ENCODE peak calls at places on chromosomes 6 and 20, in nine cellular contexts. One of them, this sample, is unnamed.

GRCh38 chr6:26195376-26195923 is 108.2 kb downstream of the HFE start:
- DNase-seq in tibial artery: peak; percentile 93
- DNase-seq in GM23338: peak; percentile 60
- DNase-seq in GM23248: peak; percentile 96
- DNase-seq in right cardiac atrium: peak; percentile 97
- DNase-seq in K562: peak; percentile 63
- DNase-seq in SK-N-SH: peak; percentile 64
- DNase-seq in neural progenitor cell: peak; percentile 87
- DNase-seq in breast epithelium: peak; percentile 89
- DNase-seq in this sample: peak; percentile 89

GRCh38 chr6:130035211-130035610 is 16.8 kb downstream of the L3MBTL3 start:
- DNase-seq in tibial artery: no peak
- DNase-seq in GM23338: no peak
- DNase-seq in GM23248: no peak
- DNase-seq in right cardiac atrium: no peak
- DNase-seq in K562: no peak
- DNase-seq in SK-N-SH: no peak
- DNase-seq in neural progenitor cell: no peak
- DNase-seq in breast epithelium: no peak
- DNase-seq in this sample: no peak

GRCh38 chr6:37222125-37222967 is 35.2 kb upstream of the TBC1D22B start:
- DNase-seq in tibial artery: peak; percentile 59
- DNase-seq in GM23338: peak; percentile 99
- DNase-seq in GM23248: peak; percentile 86
- DNase-seq in right cardiac atrium: peak; percentile 94
- DNase-seq in K562: peak; percentile 92
- DNase-seq in SK-N-SH: peak; percentile 90
- DNase-seq in neural progenitor cell: peak; percentile 97
- DNase-seq in breast epithelium: peak; percentile 48
- DNase-seq in this sample: peak; percentile 91

GRCh38 chr20:59002388-59002787 is 4.7 kb downstream of the CTSZ start:
- DNase-seq in tibial artery: no peak
- DNase-seq in GM23338: no peak
- DNase-seq in GM23248: no peak
- DNase-seq in right cardiac atrium: no peak
- DNase-seq in K562: no peak
- DNase-seq in SK-N-SH: no peak
- DNase-seq in neural progenitor cell: no peak
- DNase-seq in breast epithelium: no peak
- DNase-seq in this sample: no peak

GRCh38 chr6:26388014-26388413 is 5.1 kb downstream of the BTN2A2 start:
- DNase-seq in tibial artery: no peak
- DNase-seq in GM23338: peak; percentile 22
- DNase-seq in GM23248: peak; percentile 31
- DNase-seq in right cardiac atrium: no peak
- DNase-seq in K562: no peak
- DNase-seq in SK-N-SH: no peak
- DNase-seq in neural progenitor cell: peak; percentile 4
- DNase-seq in breast epithelium: no peak
- DNase-seq in this sample: no peak

GRCh38 chr6:40523505-40524172 is 63.5 kb downstream of the LRFN2 start:
- DNase-seq in tibial artery: no peak
- DNase-seq in GM23338: peak; percentile 46
- DNase-seq in GM23248: no peak
- DNase-seq in right cardiac atrium: no peak
- DNase-seq in K562: no peak
- DNase-seq in SK-N-SH: no peak
- DNase-seq in neural progenitor cell: no peak
- DNase-seq in breast epithelium: no peak
- DNase-seq in this sample: no peak

GRCh38 chr6:42279144-42279781 is 61.6 kb upstream of the MRPS10 start:
- DNase-seq in tibial artery: no peak
- DNase-seq in GM23338: no peak
- DNase-seq in GM23248: peak; percentile 72
- DNase-seq in right cardiac atrium: peak; percentile 70
- DNase-seq in K562: no peak
- DNase-seq in SK-N-SH: no peak
- DNase-seq in neural progenitor cell: no peak
- DNase-seq in breast epithelium: no peak
- DNase-seq in this sample: no peak

GRCh38 chr6:25851961-25852360 is 20.1 kb upstream of the SLC17A1 start:
- DNase-seq in tibial artery: no peak
- DNase-seq in GM23338: no peak
- DNase-seq in GM23248: no peak
- DNase-seq in right cardiac atrium: no peak
- DNase-seq in K562: no peak
- DNase-seq in SK-N-SH: no peak
- DNase-seq in neural progenitor cell: no peak
- DNase-seq in breast epithelium: no peak
- DNase-seq in this sample: no peak

GRCh38 chr20:9112541-9113515 is 43.9 kb downstream of the PLCB4 start:
- DNase-seq in tibial artery: no peak
- DNase-seq in GM23338: no peak
- DNase-seq in GM23248: peak; percentile 39
- DNase-seq in right cardiac atrium: peak; percentile 64
- DNase-seq in K562: no peak
- DNase-seq in SK-N-SH: no peak
- DNase-seq in neural progenitor cell: no peak
- DNase-seq in breast epithelium: no peak
- DNase-seq in this sample: no peak

DNA sequence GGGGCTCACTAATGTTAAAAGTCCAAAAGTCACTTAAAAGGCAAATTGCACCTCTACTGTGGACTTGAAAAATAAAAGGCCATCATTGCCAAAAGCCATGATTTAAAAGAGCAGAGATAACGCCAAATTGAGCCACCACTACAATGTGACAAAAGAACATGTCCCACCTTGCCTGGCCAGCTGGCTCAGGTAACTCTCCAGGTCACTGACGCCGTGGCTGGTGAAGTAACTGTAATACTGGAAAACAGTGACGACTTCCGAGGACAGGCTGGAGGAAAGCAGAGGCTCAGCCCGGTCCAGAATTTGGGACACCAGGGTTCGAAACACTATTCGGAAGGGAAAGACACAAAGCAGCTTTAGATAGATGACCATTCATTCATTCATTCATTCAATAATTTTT is 29.3 kb upstream of the ARMH2 start:
- DNase-seq in tibial artery: no peak
- DNase-seq in GM23338: no peak
- DNase-seq in GM23248: no peak
- DNase-seq in right cardiac atrium: no peak
- DNase-seq in K562: no peak
- DNase-seq in SK-N-SH: no peak
- DNase-seq in neural progenitor cell: no peak
- DNase-seq in breast epithelium: peak; percentile 55
- DNase-seq in this sample: no peak
- H3K27ac ChIP-seq in tibial artery: no peak overlapping the region
- H3K27ac ChIP-seq in GM23338: peak overlapping the region; percentile 63
- H3K27ac ChIP-seq in GM23248: no peak overlapping the region
- H3K27ac ChIP-seq in right cardiac atrium: no peak overlapping the region
- H3K27ac ChIP-seq in K562: no peak overlapping the region
- H3K27ac ChIP-seq in SK-N-SH: no peak overlapping the region
- H3K27ac ChIP-seq in neural progenitor cell: no peak overlapping the region
- H3K27ac ChIP-seq in breast epithelium: no peak overlapping the region
- H3K27ac ChIP-seq in this sample: no peak overlapping the region

GRCh38 chr20:53656653-53657288 is 63.1 kb upstream of the ZNF217 start:
- DNase-seq in tibial artery: no peak
- DNase-seq in GM23338: no peak
- DNase-seq in GM23248: peak; percentile 84
- DNase-seq in right cardiac atrium: no peak
- DNase-seq in K562: no peak
- DNase-seq in SK-N-SH: no peak
- DNase-seq in neural progenitor cell: no peak
- DNase-seq in breast epithelium: no peak
- DNase-seq in this sample: no peak

GRCh38 chr20:53652859-53653520 is 59.4 kb upstream of the ZNF217 start:
- DNase-seq in tibial artery: no peak
- DNase-seq in GM23338: no peak
- DNase-seq in GM23248: no peak
- DNase-seq in right cardiac atrium: no peak
- DNase-seq in K562: no peak
- DNase-seq in SK-N-SH: no peak
- DNase-seq in neural progenitor cell: no peak
- DNase-seq in breast epithelium: no peak
- DNase-seq in this sample: no peak

GRCh38 chr20:53655909-53656652 is 62.4 kb upstream of the ZNF217 start:
- DNase-seq in tibial artery: no peak
- DNase-seq in GM23338: no peak
- DNase-seq in GM23248: peak; percentile 68
- DNase-seq in right cardiac atrium: no peak
- DNase-seq in K562: no peak
- DNase-seq in SK-N-SH: no peak
- DNase-seq in neural progenitor cell: no peak
- DNase-seq in breast epithelium: no peak
- DNase-seq in this sample: peak; percentile 15

GRCh38 chr20:53654932-53655674 is 61.5 kb upstream of the ZNF217 start:
- DNase-seq in tibial artery: no peak
- DNase-seq in GM23338: no peak
- DNase-seq in GM23248: peak; percentile 26
- DNase-seq in right cardiac atrium: no peak
- DNase-seq in K562: no peak
- DNase-seq in SK-N-SH: no peak
- DNase-seq in neural progenitor cell: no peak
- DNase-seq in breast epithelium: peak; percentile 48
- DNase-seq in this sample: peak; percentile 67

DNA sequence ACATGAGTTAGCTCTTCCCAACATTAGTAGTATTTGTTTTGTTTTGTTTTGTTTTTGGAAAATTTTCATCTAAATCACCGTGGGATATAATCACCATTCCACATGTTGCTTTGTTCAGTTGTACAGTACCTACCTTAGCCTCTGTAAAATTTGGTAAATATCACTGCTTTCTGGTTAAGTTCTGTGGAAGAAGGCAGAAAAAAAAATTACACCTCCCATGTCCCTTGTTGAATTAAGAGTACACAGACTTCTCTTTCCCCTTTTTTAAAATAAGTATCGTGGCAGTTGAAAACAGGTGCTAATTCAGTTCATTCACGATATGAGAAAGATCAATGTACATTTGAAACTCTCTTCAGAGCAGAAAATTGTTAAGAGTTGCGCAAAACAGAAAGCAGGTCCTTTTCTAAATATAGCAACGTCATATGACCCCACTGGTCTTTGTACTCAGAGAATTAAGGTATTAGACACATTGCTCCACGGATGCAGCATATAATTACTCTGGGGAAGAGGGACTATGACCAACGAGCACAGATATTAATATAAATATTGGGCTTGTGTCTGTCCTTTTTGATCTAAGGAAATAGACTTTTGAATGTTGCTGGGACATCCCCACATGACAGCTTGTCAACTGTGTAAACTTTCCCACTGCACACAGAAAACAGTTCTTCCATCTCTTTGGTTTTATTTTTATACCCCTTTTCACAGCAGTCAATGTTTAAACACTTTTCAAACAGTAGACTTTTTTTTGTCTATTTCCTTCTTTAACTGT is 58.6 kb upstream of the ZNF217 start:
- DNase-seq in tibial artery: no peak
- DNase-seq in GM23338: no peak
- DNase-seq in GM23248: no peak
- DNase-seq in right cardiac atrium: no peak
- DNase-seq in K562: no peak
- DNase-seq in SK-N-SH: no peak
- DNase-seq in neural progenitor cell: no peak
- DNase-seq in breast epithelium: no peak
- DNase-seq in this sample: no peak
- H3K27ac ChIP-seq in tibial artery: no peak overlapping the region
- H3K27ac ChIP-seq in GM23338: no peak overlapping the region
- H3K27ac ChIP-seq in GM23248: no peak overlapping the region
- H3K27ac ChIP-seq in right cardiac atrium: no peak overlapping the region
- H3K27ac ChIP-seq in K562: peak overlapping the region; percentile 84
- H3K27ac ChIP-seq in SK-N-SH: peak overlapping the region; percentile 9
- H3K27ac ChIP-seq in neural progenitor cell: peak overlapping the region; percentile 26
- H3K27ac ChIP-seq in breast epithelium: peak overlapping the region; percentile 73
- H3K27ac ChIP-seq in this sample: no peak overlapping the region

GRCh38 chr20:50569864-50570836 is 60.0 kb downstream of the PTPN1 start:
- DNase-seq in tibial artery: no peak
- DNase-seq in GM23338: peak; percentile 72
- DNase-seq in GM23248: peak; percentile 57
- DNase-seq in right cardiac atrium: no peak
- DNase-seq in K562: peak; percentile 35
- DNase-seq in SK-N-SH: no peak
- DNase-seq in neural progenitor cell: peak; percentile 56
- DNase-seq in breast epithelium: no peak
- DNase-seq in this sample: peak; percentile 64

GRCh38 chr20:50571466-50571865 is 61.3 kb downstream of the PTPN1 start:
- DNase-seq in tibial artery: no peak
- DNase-seq in GM23338: no peak
- DNase-seq in GM23248: no peak
- DNase-seq in right cardiac atrium: no peak
- DNase-seq in K562: no peak
- DNase-seq in SK-N-SH: no peak
- DNase-seq in neural progenitor cell: no peak
- DNase-seq in breast epithelium: no peak
- DNase-seq in this sample: peak; percentile 41

GRCh38 chr20:50568549-50568942 is 58.4 kb downstream of the PTPN1 start:
- DNase-seq in tibial artery: no peak
- DNase-seq in GM23338: no peak
- DNase-seq in GM23248: no peak
- DNase-seq in right cardiac atrium: no peak
- DNase-seq in K562: no peak
- DNase-seq in SK-N-SH: no peak
- DNase-seq in neural progenitor cell: no peak
- DNase-seq in breast epithelium: no peak
- DNase-seq in this sample: peak; percentile 47

GRCh38 chr20:50565874-50566273 is 55.7 kb downstream of the PTPN1 start:
- DNase-seq in tibial artery: no peak
- DNase-seq in GM23338: no peak
- DNase-seq in GM23248: no peak
- DNase-seq in right cardiac atrium: no peak
- DNase-seq in K562: no peak
- DNase-seq in SK-N-SH: no peak
- DNase-seq in neural progenitor cell: no peak
- DNase-seq in breast epithelium: no peak
- DNase-seq in this sample: no peak

GRCh38 chr20:50567860-50568548 is 57.8 kb downstream of the PTPN1 start:
- DNase-seq in tibial artery: no peak
- DNase-seq in GM23338: no peak
- DNase-seq in GM23248: no peak
- DNase-seq in right cardiac atrium: no peak
- DNase-seq in K562: no peak
- DNase-seq in SK-N-SH: no peak
- DNase-seq in neural progenitor cell: no peak
- DNase-seq in breast epithelium: no peak
- DNase-seq in this sample: peak; percentile 56
- H3K27ac ChIP-seq in tibial artery: no peak overlapping the region
- H3K27ac ChIP-seq in GM23338: no peak overlapping the region
- H3K27ac ChIP-seq in GM23248: no peak overlapping the region
- H3K27ac ChIP-seq in right cardiac atrium: no peak overlapping the region
- H3K27ac ChIP-seq in K562: no peak overlapping the region
- H3K27ac ChIP-seq in SK-N-SH: no peak overlapping the region
- H3K27ac ChIP-seq in neural progenitor cell: no peak overlapping the region
- H3K27ac ChIP-seq in breast epithelium: no peak overlapping the region
- H3K27ac ChIP-seq in this sample: no peak overlapping the region

GRCh38 chr20:23049933-23050838 is 714 bp upstream of the THBD start:
- DNase-seq in tibial artery: peak; percentile 53
- DNase-seq in GM23338: peak; percentile 53
- DNase-seq in GM23248: peak; percentile 68
- DNase-seq in right cardiac atrium: peak; percentile 86
- DNase-seq in K562: no peak
- DNase-seq in SK-N-SH: no peak
- DNase-seq in neural progenitor cell: peak; percentile 47
- DNase-seq in breast epithelium: no peak
- DNase-seq in this sample: no peak
- H3K27ac ChIP-seq in tibial artery: peak overlapping the region; percentile 88
- H3K27ac ChIP-seq in GM23338: no peak overlapping the region
- H3K27ac ChIP-seq in GM23248: peak overlapping the region; percentile 47
- H3K27ac ChIP-seq in right cardiac atrium: peak overlapping the region; percentile 67
- H3K27ac ChIP-seq in K562: no peak overlapping the region
- H3K27ac ChIP-seq in SK-N-SH: no peak overlapping the region
- H3K27ac ChIP-seq in neural progenitor cell: no peak overlapping the region
- H3K27ac ChIP-seq in breast epithelium: peak overlapping the region; percentile 61
- H3K27ac ChIP-seq in this sample: peak overlapping the region; percentile 91